ENCODE peak calls at places on chromosomes 7 and 10, in ten cellular contexts. L, T, H, V, Y, G, K, J, P and A are unnamed samples.

GRCh38 chr7:96321041-96321669 is 743 bp downstream of the SLC25A13 start:
- DNase-seq in G (no peak), H (peak), P (peak), J (peak), K (peak), T (peak), Y (peak), L (peak), V (peak), A (peak)

GRCh38 chr10:63558132-63558784 is 37.1 kb downstream of the REEP3 start:
- DNase-seq in P (no peak), H (no peak), V (no peak), G (no peak), T (no peak), J (no peak), L (no peak), Y (no peak), K (no peak), A (no peak)

GRCh38 chr7:21996641-21997040 is 50.9 kb upstream of the CDCA7L start:
- DNase-seq in Y (no peak), J (no peak), P (no peak), L (no peak), T (no peak), K (no peak), V (peak), G (no peak), H (no peak), A (no peak)

GRCh38 chr10:34731885-34732701 is 83.0 kb downstream of the PARD3 start:
- DNase-seq in P (no peak), V (peak), Y (no peak), L (no peak), K (no peak), G (no peak), J (no peak), H (no peak), T (no peak), A (no peak)

GRCh38 chr10:78277734-78278404 is 244.2 kb downstream of the RPS24 start:
- DNase-seq in J (peak), Y (no peak), G (no peak), H (no peak), K (no peak), L (peak), V (peak), P (no peak), T (no peak), A (no peak)

GRCh38 chr7:94395141-94396041 is 696 bp downstream of the COL1A2 start:
- DNase-seq in J (no peak), G (no peak), P (no peak), L (peak), Y (peak), H (peak), K (no peak), T (no peak), V (peak), A (no peak)

GRCh38 chr10:110495731-110496552 is 1.8 kb upstream of the DUSP5 start:
- DNase-seq in G (no peak), J (peak), V (peak), P (peak), H (no peak), Y (peak), L (peak), K (no peak), T (peak), A (no peak)

GRCh38 chr10:101663097-101663496 is 31.9 kb downstream of the FBXW4 start:
- DNase-seq in T (no peak), L (no peak), H (no peak), V (no peak), K (no peak), G (no peak), P (no peak), Y (no peak), J (no peak), A (no peak)

GRCh38 chr10:71820966-71821365 is 30.1 kb downstream of the PSAP start:
- DNase-seq in H (no peak), V (no peak), Y (no peak), J (no peak), P (no peak), T (no peak), K (no peak), L (no peak), G (no peak), A (no peak)

GRCh38 chr10:100114460-100114859 is 32.8 kb upstream of the CPN1 start:
- DNase-seq in V (no peak), J (no peak), T (no peak), Y (no peak), L (no peak), H (no peak), P (no peak), G (no peak), K (no peak), A (no peak)

GRCh38 chr10:35824704-35825103 is 182.6 kb upstream of the FZD8 start:
- DNase-seq in J (no peak), Y (no peak), P (no peak), H (no peak), K (no peak), T (no peak), G (no peak), V (peak), L (no peak), A (no peak)

GRCh38 chr10:49109669-49110335 is 5.5 kb downstream of the VSTM4 start:
- DNase-seq in K (no peak), T (no peak), Y (no peak), V (peak), J (no peak), P (no peak), L (peak), G (no peak), H (no peak), A (no peak)

GRCh38 chr10:61899997-61900828 is 1.3 kb upstream of the ARID5B start:
- DNase-seq in G (no peak), K (no peak), P (no peak), H (peak), V (peak), J (peak), L (peak), T (peak), Y (peak), A (no peak)

GRCh38 chr7:113159746-113160339 is 41.5 kb upstream of the SMIM30 start:
- DNase-seq in V (peak), T (no peak), H (peak), P (no peak), Y (peak), L (no peak), J (no peak), G (no peak), K (no peak), A (no peak)

GRCh38 chr10:132460071-132460470 is 63.1 kb downstream of the PWWP2B start:
- DNase-seq in Y (no peak), T (no peak), J (no peak), P (no peak), L (peak), K (no peak), H (no peak), V (no peak), G (no peak), A (no peak)

GRCh38 chr7:119351320-119351719 is 921.7 kb upstream of the KCND2 start:
- DNase-seq in J (no peak), T (no peak), V (no peak), P (no peak), K (no peak), G (no peak), H (no peak), L (no peak), Y (no peak), A (no peak)

GRCh38 chr7:901388-902154 is 25.2 kb downstream of the GET4 start:
- DNase-seq in K (no peak), J (peak), T (no peak), H (peak), Y (peak), P (no peak), L (no peak), G (no peak), V (peak), A (no peak)

GRCh38 chr10:15083674-15084501 is 4.7 kb downstream of the ACBD7 start:
- DNase-seq in L (no peak), P (no peak), T (no peak), G (no peak), J (no peak), K (no peak), V (no peak), Y (no peak), H (no peak), A (no peak)

GRCh38 chr10:22824520-22824919 is 103.3 kb upstream of the ARMC3 start:
- DNase-seq in Y (no peak), H (no peak), J (no peak), K (no peak), T (no peak), L (no peak), G (no peak), P (no peak), V (no peak), A (no peak)

GRCh38 chr10:129881641-129882040 is 82.4 kb downstream of the EBF3 start:
- DNase-seq in G (no peak), L (no peak), H (no peak), P (no peak), Y (no peak), K (no peak), J (no peak), T (no peak), V (no peak), A (no peak)

GRCh38 chr7:131183611-131184119 is 144.0 kb upstream of the MKLN1 start:
- DNase-seq in V (peak), K (no peak), H (no peak), G (no peak), T (no peak), P (no peak), J (no peak), L (no peak), Y (no peak), A (no peak)

GRCh38 chr7:94559972-94560371 is 50.4 kb downstream of the CASD1 start:
- DNase-seq in K (no peak), T (no peak), Y (no peak), L (no peak), H (no peak), V (no peak), J (no peak), G (no peak), P (no peak), A (no peak)

GRCh38 chr7:154842608-154843007 is 160.3 kb downstream of the PAXIP1 start:
- DNase-seq in Y (no peak), K (no peak), P (no peak), H (no peak), G (no peak), T (no peak), L (no peak), J (no peak), V (no peak), A (no peak)